ENCODE peak calls at places on chromosomes 13 and 19, in five cellular contexts. One of them, this sample, is unnamed.

GRCh38 chr19:40801449-40802299 is 2.7 kb downstream of the EGLN2 start:
- DNase-seq in left lung: peak
- DNase-seq in lung: peak
- DNase-seq in hepatocyte: no peak
- DNase-seq in tibial artery: no peak
- DNase-seq in this sample: no peak

GRCh38 chr13:93355094-93355493 is 128.5 kb downstream of the GPC6 start:
- DNase-seq in left lung: no peak
- DNase-seq in lung: no peak
- DNase-seq in hepatocyte: no peak
- DNase-seq in tibial artery: no peak
- DNase-seq in this sample: no peak

GRCh38 chr19:8611391-8611883 is 922 bp upstream of the ADAMTS10 start:
- DNase-seq in left lung: no peak
- DNase-seq in lung: no peak
- DNase-seq in hepatocyte: no peak
- DNase-seq in tibial artery: peak
- DNase-seq in this sample: no peak

GRCh38 chr19:30345686-30346085 is 26.5 kb upstream of the ZNF536 start:
- DNase-seq in left lung: no peak
- DNase-seq in lung: no peak
- DNase-seq in hepatocyte: no peak
- DNase-seq in tibial artery: no peak
- DNase-seq in this sample: no peak

GRCh38 chr19:42216653-42217521 is 590 bp downstream of the DEDD2 start:
- DNase-seq in left lung: peak
- DNase-seq in lung: no peak
- DNase-seq in hepatocyte: peak
- DNase-seq in tibial artery: no peak
- DNase-seq in this sample: peak

GRCh38 chr13:28719656-28720055 is 886 bp upstream of the SLC46A3 start:
- DNase-seq in left lung: no peak
- DNase-seq in lung: no peak
- DNase-seq in hepatocyte: no peak
- DNase-seq in tibial artery: no peak
- DNase-seq in this sample: no peak

GRCh38 chr13:113786262-113786841 is 27.3 kb downstream of the TMEM255B start:
- DNase-seq in left lung: no peak
- DNase-seq in lung: no peak
- DNase-seq in hepatocyte: no peak
- DNase-seq in tibial artery: no peak
- DNase-seq in this sample: no peak

GRCh38 chr13:34161829-34162544 is 344.0 kb downstream of the RFC3 start:
- DNase-seq in left lung: no peak
- DNase-seq in lung: no peak
- DNase-seq in hepatocyte: peak
- DNase-seq in tibial artery: no peak
- DNase-seq in this sample: no peak

GRCh38 chr19:3494559-3494958 is 5.9 kb downstream of the DOHH start:
- DNase-seq in left lung: no peak
- DNase-seq in lung: no peak
- DNase-seq in hepatocyte: no peak
- DNase-seq in tibial artery: no peak
- DNase-seq in this sample: no peak

GRCh38 chr19:10719466-10719961 is 1.6 kb downstream of the DNM2 start:
- DNase-seq in left lung: no peak
- DNase-seq in lung: no peak
- DNase-seq in hepatocyte: no peak
- DNase-seq in tibial artery: no peak
- DNase-seq in this sample: no peak

GRCh38 chr13:21673592-21674270 is 2.9 kb downstream of the FGF9 start:
- DNase-seq in left lung: no peak
- DNase-seq in lung: no peak
- DNase-seq in hepatocyte: peak
- DNase-seq in tibial artery: no peak
- DNase-seq in this sample: no peak

GRCh38 chr19:4456843-4457653 is 546 bp downstream of the UBXN6 start:
- DNase-seq in left lung: peak
- DNase-seq in lung: no peak
- DNase-seq in hepatocyte: peak
- DNase-seq in tibial artery: no peak
- DNase-seq in this sample: peak

GRCh38 chr13:102839462-102839861 is 6.4 kb upstream of the ERCC5 start:
- DNase-seq in left lung: no peak
- DNase-seq in lung: no peak
- DNase-seq in hepatocyte: no peak
- DNase-seq in tibial artery: no peak
- DNase-seq in this sample: no peak

GRCh38 chr13:113981611-113982295 is 7.9 kb upstream of the C13orf46 start:
- DNase-seq in left lung: no peak
- DNase-seq in lung: no peak
- DNase-seq in hepatocyte: no peak
- DNase-seq in tibial artery: peak
- DNase-seq in this sample: peak

GRCh38 chr13:27991881-27992280 is 3.4 kb upstream of the URAD start:
- DNase-seq in left lung: no peak
- DNase-seq in lung: no peak
- DNase-seq in hepatocyte: no peak
- DNase-seq in tibial artery: no peak
- DNase-seq in this sample: no peak

GRCh38 chr13:24284876-24285275 is 24.5 kb upstream of the C1QTNF9 start:
- DNase-seq in left lung: no peak
- DNase-seq in lung: no peak
- DNase-seq in hepatocyte: no peak
- DNase-seq in tibial artery: no peak
- DNase-seq in this sample: no peak

GRCh38 chr19:852136-853013 is at the start of gene ELANE:
- DNase-seq in left lung: no peak
- DNase-seq in lung: no peak
- DNase-seq in hepatocyte: peak
- DNase-seq in tibial artery: no peak
- DNase-seq in this sample: no peak

GRCh38 chr19:30227071-30227621 is 145.0 kb upstream of the ZNF536 start:
- DNase-seq in left lung: no peak
- DNase-seq in lung: no peak
- DNase-seq in hepatocyte: peak
- DNase-seq in tibial artery: no peak
- DNase-seq in this sample: no peak

GRCh38 chr13:114090476-114090875 is 41.9 kb downstream of the RASA3 start:
- DNase-seq in left lung: peak
- DNase-seq in lung: no peak
- DNase-seq in hepatocyte: no peak
- DNase-seq in tibial artery: no peak
- DNase-seq in this sample: no peak

GRCh38 chr13:92197669-92198068 is 799.2 kb downstream of the GPC5 start:
- DNase-seq in left lung: no peak
- DNase-seq in lung: no peak
- DNase-seq in hepatocyte: peak
- DNase-seq in tibial artery: no peak
- DNase-seq in this sample: no peak

GRCh38 chr13:20054586-20054985 is 96.1 kb downstream of the ZMYM2 start:
- DNase-seq in left lung: no peak
- DNase-seq in lung: no peak
- DNase-seq in hepatocyte: no peak
- DNase-seq in tibial artery: no peak
- DNase-seq in this sample: no peak

GRCh38 chr19:38849746-38850230 is at the start of gene HNRNPL:
- DNase-seq in left lung: peak
- DNase-seq in lung: peak
- DNase-seq in hepatocyte: no peak
- DNase-seq in tibial artery: no peak
- DNase-seq in this sample: peak

GRCh38 chr13:51793570-51794273 is 10.2 kb downstream of the DHRS12 start:
- DNase-seq in left lung: no peak
- DNase-seq in lung: no peak
- DNase-seq in hepatocyte: peak
- DNase-seq in tibial artery: no peak
- DNase-seq in this sample: no peak

GRCh38 chr13:50679321-50679720 is 164.2 kb downstream of the DLEU7 start:
- DNase-seq in left lung: no peak
- DNase-seq in lung: no peak
- DNase-seq in hepatocyte: no peak
- DNase-seq in tibial artery: no peak
- DNase-seq in this sample: no peak

GRCh38 chr13:60425332-60425731 is 28.3 kb downstream of the TDRD3 start:
- DNase-seq in left lung: no peak
- DNase-seq in lung: no peak
- DNase-seq in hepatocyte: no peak
- DNase-seq in tibial artery: no peak
- DNase-seq in this sample: no peak

GRCh38 chr13:68257111-68257842 is 1027.1 kb upstream of the PCDH9 start:
- DNase-seq in left lung: no peak
- DNase-seq in lung: no peak
- DNase-seq in hepatocyte: no peak
- DNase-seq in tibial artery: no peak
- DNase-seq in this sample: no peak

GRCh38 chr13:44300895-44301638 is 72.6 kb upstream of the SERP2 start:
- DNase-seq in left lung: peak
- DNase-seq in lung: peak
- DNase-seq in hepatocyte: no peak
- DNase-seq in tibial artery: peak
- DNase-seq in this sample: no peak

GRCh38 chr19:28303502-28303901 is 909.4 kb downstream of the UQCRFS1 start:
- DNase-seq in left lung: no peak
- DNase-seq in lung: no peak
- DNase-seq in hepatocyte: no peak
- DNase-seq in tibial artery: no peak
- DNase-seq in this sample: no peak

DNA sequence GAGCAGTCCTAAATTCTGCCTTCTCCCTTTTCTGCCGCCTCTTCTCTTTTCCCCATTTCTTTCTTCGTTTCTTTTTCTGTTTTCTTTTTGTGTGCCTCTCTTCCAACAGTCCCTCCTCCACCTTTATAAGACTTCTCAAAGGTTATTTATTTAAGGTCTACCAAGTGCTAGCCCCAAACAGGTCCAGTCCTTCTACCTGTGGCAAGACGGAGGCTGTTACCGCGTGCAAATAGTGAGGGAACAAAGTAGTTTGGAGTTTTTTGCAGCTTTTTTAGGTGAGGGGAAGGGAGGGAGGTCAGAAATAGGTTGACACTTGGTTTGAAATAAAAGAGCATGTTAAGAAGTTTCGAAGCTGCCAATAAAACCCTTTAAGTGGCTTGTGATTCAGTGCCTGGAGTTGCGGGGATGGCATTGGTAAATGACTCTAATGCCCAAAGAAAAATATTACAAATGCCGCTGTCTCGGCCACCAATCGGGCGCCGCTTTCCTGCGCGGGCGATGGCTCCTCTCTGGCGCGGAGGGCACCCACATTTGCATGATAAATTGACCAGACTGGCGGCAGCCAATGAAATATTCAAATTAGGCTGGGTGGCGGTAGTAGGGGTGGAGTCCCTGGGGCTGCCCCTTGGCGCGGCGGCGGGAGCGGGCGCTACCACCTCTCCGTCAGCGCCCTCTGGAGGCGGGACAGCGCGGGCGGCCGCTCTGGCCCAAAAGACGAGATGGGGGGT is 7.5 kb upstream of the TSHZ3 start:
- DNase-seq in left lung: peak
- DNase-seq in lung: no peak
- DNase-seq in hepatocyte: no peak
- DNase-seq in tibial artery: no peak
- DNase-seq in this sample: no peak
- TF ChIP-seq CTCF in left lung: peak
- TF ChIP-seq CTCF in lung: peak
- TF ChIP-seq CTCF in hepatocyte: peak
- TF ChIP-seq CTCF in tibial artery: peak
- TF ChIP-seq CTCF in this sample: peak

DNA sequence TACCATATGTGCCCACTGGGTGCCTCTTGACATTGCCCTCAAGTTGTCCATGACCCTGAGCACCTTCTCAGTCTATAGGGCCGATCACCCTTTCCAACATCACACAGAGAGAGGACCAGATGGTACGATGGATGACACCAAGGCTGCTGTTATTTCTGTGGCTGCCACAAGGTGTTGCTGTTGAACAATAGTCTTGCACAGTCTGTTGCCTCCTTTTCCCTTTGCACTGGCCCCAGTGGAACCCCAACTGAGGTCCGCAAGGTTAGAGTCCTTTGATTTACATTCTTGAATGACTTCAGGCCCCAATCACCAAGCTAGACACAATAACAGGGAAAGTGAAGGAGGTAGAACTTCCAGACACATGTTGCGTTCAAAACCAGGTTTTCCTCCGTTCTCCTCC is 52.0 kb downstream of the TINCR start:
- DNase-seq in left lung: no peak
- DNase-seq in lung: no peak
- DNase-seq in hepatocyte: no peak
- DNase-seq in tibial artery: no peak
- DNase-seq in this sample: no peak
- TF ChIP-seq CTCF in left lung: no peak
- TF ChIP-seq CTCF in lung: no peak
- TF ChIP-seq CTCF in hepatocyte: no peak
- TF ChIP-seq CTCF in tibial artery: no peak
- TF ChIP-seq CTCF in this sample: no peak

DNA sequence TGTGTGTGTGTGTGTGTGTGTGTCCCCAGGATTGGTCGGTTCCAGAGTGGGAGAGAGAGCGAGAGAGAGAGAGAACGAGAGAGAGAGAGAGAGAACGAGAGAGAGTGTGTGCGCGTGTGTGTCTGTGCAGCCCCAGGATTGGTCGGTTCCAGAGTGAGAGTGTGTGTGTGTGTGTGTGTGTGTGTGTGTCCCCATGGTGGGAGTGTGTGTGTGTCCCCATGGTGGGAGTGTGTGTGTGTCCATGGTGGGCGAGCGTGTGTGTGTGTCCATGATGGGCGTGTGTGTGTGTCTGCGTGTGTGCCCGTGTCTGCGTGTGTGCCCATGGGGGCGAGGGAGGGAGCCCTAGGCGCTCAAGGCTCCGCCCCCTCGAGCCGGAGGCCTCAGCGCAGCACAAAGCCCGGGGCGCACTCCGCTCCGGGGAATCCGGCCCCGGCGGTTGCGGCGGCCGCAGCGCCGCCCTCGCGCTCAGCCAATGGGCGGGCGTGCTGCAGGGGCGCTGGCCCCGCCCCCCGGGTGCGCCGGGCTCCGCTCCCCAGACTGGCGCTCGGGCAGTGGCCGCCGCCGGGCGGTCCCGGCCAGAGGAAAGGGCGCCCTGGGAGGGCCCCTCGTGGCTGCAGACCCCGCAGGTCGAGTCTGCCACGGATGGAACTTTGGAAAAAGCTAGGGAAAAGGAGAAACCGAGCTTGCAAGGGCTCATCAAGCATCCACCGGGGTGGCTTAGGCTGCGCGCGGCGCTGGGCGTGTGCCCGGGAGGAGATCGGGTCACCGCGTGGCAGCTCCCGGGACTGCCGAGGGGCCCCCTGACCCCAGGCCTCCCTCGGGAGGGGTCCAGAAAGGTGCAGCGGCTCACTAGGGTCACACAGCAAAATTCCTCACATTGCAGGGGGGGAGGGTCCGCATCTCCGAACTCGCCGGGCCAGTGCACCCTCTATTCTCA is 96.2 kb downstream of the INSR start:
- DNase-seq in left lung: peak
- DNase-seq in lung: peak
- DNase-seq in hepatocyte: peak
- DNase-seq in tibial artery: peak
- DNase-seq in this sample: peak
- TF ChIP-seq CTCF in left lung: peak
- TF ChIP-seq CTCF in lung: no peak
- TF ChIP-seq CTCF in hepatocyte: peak
- TF ChIP-seq CTCF in tibial artery: peak
- TF ChIP-seq CTCF in this sample: no peak

GRCh38 chr19:49019242-49019932 is 2.5 kb upstream of the LHB start:
- DNase-seq in left lung: peak
- DNase-seq in lung: peak
- DNase-seq in hepatocyte: peak
- DNase-seq in tibial artery: no peak
- DNase-seq in this sample: no peak
- TF ChIP-seq CTCF in left lung: no peak
- TF ChIP-seq CTCF in lung: no peak
- TF ChIP-seq CTCF in hepatocyte: peak
- TF ChIP-seq CTCF in tibial artery: no peak
- TF ChIP-seq CTCF in this sample: peak